ENCODE peak calls at places on chromosome 9, in ten cellular contexts. I is cardiac muscle cell; P is iPS-NIHi11; M is stimulated activated CD4-positive, alpha-beta T cell treated with anti-CD3 and anti-CD28 coated beads, Interleukin-1b, Interleukin-23, amount 100 ng/mL, for 4 hours; D is T-helper 1 cell; G is nucleus accumbens; X is right cardiac atrium; B is HAP-1; Y is uterus; C is naive thymus-derived CD4-positive, alpha-beta T cell. Z is an unnamed sample.

GRCh38 chr9:114076237-114077161 is 1.6 kb downstream of the AMBP start:
- DNase-seq in I (no peak), P (no peak), M (no peak), D (no peak), G (no peak), X (no peak), B (no peak), Y (no peak), C (no peak), Z (no peak)

GRCh38 chr9:35605336-35606137 is 475 bp downstream of the TESK1 start:
- DNase-seq in I (no peak), P (peak; percentile 87), M (no peak), D (no peak), G (no peak), X (peak; percentile 43), B (no peak), Y (peak; percentile 44), C (peak; percentile 50), Z (no peak)

GRCh38 chr9:106859957-106860715 is 2.8 kb upstream of the ZNF462 start:
- DNase-seq in I (peak; percentile 57), P (peak; percentile 59), M (no peak), D (no peak), G (no peak), X (peak; percentile 62), B (no peak), Y (peak; percentile 51), C (no peak), Z (no peak)

GRCh38 chr9:134968011-134968822 is 50.5 kb upstream of the FCN1 start:
- DNase-seq in I (peak; percentile 54), P (peak; percentile 61), M (no peak), D (no peak), G (no peak), X (no peak), B (no peak), Y (no peak), C (no peak), Z (peak; percentile 43)

GRCh38 chr9:95834281-95834907 is 41.1 kb upstream of the ERCC6L2 start:
- DNase-seq in I (peak; percentile 89), P (no peak), M (no peak), D (no peak), G (no peak), X (no peak), B (no peak), Y (no peak), C (no peak), Z (no peak)

GRCh38 chr9:113456235-113456634 is 7.3 kb upstream of the RGS3 start:
- DNase-seq in I (peak; percentile 35), P (no peak), M (no peak), D (no peak), G (no peak), X (no peak), B (no peak), Y (no peak), C (no peak), Z (no peak)

GRCh38 chr9:37032713-37033112 is 1.4 kb downstream of the PAX5 start:
- DNase-seq in I (no peak), P (no peak), M (no peak), D (no peak), G (no peak), X (no peak), B (no peak), Y (no peak), C (no peak), Z (no peak)

GRCh38 chr9:33676746-33677505 is 118.4 kb upstream of the PRSS3 start:
- DNase-seq in I (peak; percentile 50), P (peak; percentile 65), M (peak; percentile 8), D (peak; percentile 11), G (peak; percentile 80), X (peak; percentile 18), B (peak; percentile 39), Y (peak; percentile 14), C (peak; percentile 7), Z (peak; percentile 30)

GRCh38 chr9:6779417-6780241 is 21.9 kb downstream of the KDM4C start:
- DNase-seq in I (peak; percentile 80), P (no peak), M (no peak), D (no peak), G (no peak), X (no peak), B (no peak), Y (no peak), C (no peak), Z (no peak)

GRCh38 chr9:134670042-134670525 is 28.5 kb downstream of the COL5A1 start:
- DNase-seq in I (peak; percentile 79), P (no peak), M (no peak), D (no peak), G (no peak), X (no peak), B (no peak), Y (no peak), C (no peak), Z (no peak)

GRCh38 chr9:121841771-121842611 is 190.6 kb downstream of the DAB2IP start:
- DNase-seq in I (peak; percentile 28), P (no peak), M (no peak), D (no peak), G (no peak), X (no peak), B (no peak), Y (peak; percentile 1), C (no peak), Z (no peak)

GRCh38 chr9:121312169-121312568 is 44.2 kb downstream of the GSN start:
- DNase-seq in I (no peak), P (no peak), M (no peak), D (no peak), G (no peak), X (peak; percentile 15), B (no peak), Y (peak; percentile 13), C (no peak), Z (no peak)

GRCh38 chr9:124749811-124750210 is 21.3 kb downstream of the NR6A1 start:
- DNase-seq in I (no peak), P (no peak), M (no peak), D (no peak), G (no peak), X (no peak), B (no peak), Y (no peak), C (no peak), Z (no peak)

GRCh38 chr9:84781431-84781830 is 111.9 kb downstream of the NTRK2 start:
- DNase-seq in I (peak; percentile 16), P (no peak), M (no peak), D (no peak), G (no peak), X (no peak), B (no peak), Y (no peak), C (no peak), Z (peak; percentile 23)

GRCh38 chr9:135070964-135071735 is 16.3 kb upstream of the OLFM1 start:
- DNase-seq in I (no peak), P (no peak), M (no peak), D (peak; percentile 1), G (no peak), X (no peak), B (no peak), Y (peak; percentile 3), C (no peak), Z (no peak)

GRCh38 chr9:41229408-41230401 is 40.6 kb upstream of the ZNG1F start:
- DNase-seq in I (peak; percentile 7), P (peak; percentile 4), M (no peak), D (no peak), G (no peak), X (no peak), B (peak; percentile 2), Y (no peak), C (no peak), Z (no peak)

GRCh38 chr9:137433349-137433915 is 7.7 kb downstream of the ENTPD8 start:
- DNase-seq in I (no peak), P (no peak), M (no peak), D (no peak), G (no peak), X (peak; percentile 13), B (no peak), Y (no peak), C (no peak), Z (no peak)

GRCh38 chr9:136545065-136545965 is 533 bp downstream of the NOTCH1 start:
- DNase-seq in I (no peak), P (no peak), M (no peak), D (peak; percentile 50), G (no peak), X (no peak), B (no peak), Y (peak; percentile 57), C (peak; percentile 43), Z (no peak)

GRCh38 chr9:77672183-77672582 is 24.1 kb upstream of the GNA14 start:
- DNase-seq in I (no peak), P (no peak), M (no peak), D (no peak), G (no peak), X (no peak), B (no peak), Y (no peak), C (no peak), Z (no peak)

GRCh38 chr9:35749515-35750255 is 598 bp downstream of the RGP1 start:
- DNase-seq in I (no peak), P (peak; percentile 43), M (no peak), D (no peak), G (no peak), X (no peak), B (no peak), Y (no peak), C (peak; percentile 55), Z (no peak)

Z was measured in NT2/D1.